ENCODE peak calls at places on chromosomes 3 and 15, in ten cellular contexts. One of them, this sample, is unnamed.
A peak's percentile ranks its signal among the peaks of the same experiment; 100 is the strongest.

GRCh38 chr3:193509103-193509965 is 45.4 kb downstream of the ATP13A4 start:
- DNase-seq in AG09309: no peak
- DNase-seq in Panc1: no peak
- DNase-seq in mucosa of descending colon: no peak
- DNase-seq in GDM1: no peak
- DNase-seq in M059J: no peak
- DNase-seq in cardiac muscle cell: no peak
- DNase-seq in fibroblast of pulmonary artery: no peak
- DNase-seq in cardiac septum: no peak
- DNase-seq in amniotic stem cell: no peak
- DNase-seq in this sample: peak; percentile 12

GRCh38 chr3:50642382-50642781 is 25.4 kb downstream of the MAPKAPK3 start:
- DNase-seq in AG09309: no peak
- DNase-seq in mucosa of descending colon: no peak
- DNase-seq in Panc1: no peak
- DNase-seq in amniotic stem cell: no peak
- DNase-seq in M059J: no peak
- DNase-seq in fibroblast of pulmonary artery: no peak
- DNase-seq in cardiac septum: no peak
- DNase-seq in GDM1: no peak
- DNase-seq in cardiac muscle cell: no peak
- DNase-seq in this sample: no peak

GRCh38 chr3:174199696-174200095 is 659.4 kb upstream of the NAALADL2 start:
- DNase-seq in mucosa of descending colon: no peak
- DNase-seq in Panc1: no peak
- DNase-seq in GDM1: no peak
- DNase-seq in M059J: no peak
- DNase-seq in AG09309: no peak
- DNase-seq in amniotic stem cell: no peak
- DNase-seq in cardiac septum: no peak
- DNase-seq in cardiac muscle cell: no peak
- DNase-seq in fibroblast of pulmonary artery: no peak
- DNase-seq in this sample: no peak

GRCh38 chr3:131142580-131142979 is 115.9 kb downstream of the NEK11 start:
- DNase-seq in fibroblast of pulmonary artery: peak; percentile 25
- DNase-seq in cardiac septum: no peak
- DNase-seq in AG09309: no peak
- DNase-seq in GDM1: no peak
- DNase-seq in cardiac muscle cell: peak; percentile 25
- DNase-seq in amniotic stem cell: no peak
- DNase-seq in Panc1: no peak
- DNase-seq in mucosa of descending colon: no peak
- DNase-seq in M059J: no peak
- DNase-seq in this sample: no peak

GRCh38 chr3:142595581-142595950 is 627 bp upstream of the PLS1 start:
- DNase-seq in Panc1: no peak
- DNase-seq in M059J: peak; percentile 96
- DNase-seq in GDM1: no peak
- DNase-seq in fibroblast of pulmonary artery: peak; percentile 79
- DNase-seq in cardiac muscle cell: peak; percentile 78
- DNase-seq in mucosa of descending colon: no peak
- DNase-seq in AG09309: peak; percentile 28
- DNase-seq in cardiac septum: no peak
- DNase-seq in amniotic stem cell: peak; percentile 62
- DNase-seq in this sample: peak; percentile 98

GRCh38 chr3:138975366-138975765 is 28.3 kb downstream of the FOXL2NB start:
- DNase-seq in GDM1: no peak
- DNase-seq in cardiac septum: peak; percentile 14
- DNase-seq in AG09309: no peak
- DNase-seq in M059J: no peak
- DNase-seq in fibroblast of pulmonary artery: no peak
- DNase-seq in Panc1: no peak
- DNase-seq in mucosa of descending colon: no peak
- DNase-seq in amniotic stem cell: no peak
- DNase-seq in cardiac muscle cell: no peak
- DNase-seq in this sample: no peak

GRCh38 chr15:74431645-74432044 is 2.1 kb downstream of the SEMA7A start:
- DNase-seq in fibroblast of pulmonary artery: no peak
- DNase-seq in GDM1: no peak
- DNase-seq in cardiac muscle cell: no peak
- DNase-seq in M059J: no peak
- DNase-seq in mucosa of descending colon: no peak
- DNase-seq in Panc1: no peak
- DNase-seq in amniotic stem cell: no peak
- DNase-seq in AG09309: no peak
- DNase-seq in cardiac septum: no peak
- DNase-seq in this sample: no peak

GRCh38 chr3:65004795-65005295 is 317.0 kb upstream of the ADAMTS9 start:
- DNase-seq in fibroblast of pulmonary artery: no peak
- DNase-seq in GDM1: no peak
- DNase-seq in mucosa of descending colon: no peak
- DNase-seq in cardiac septum: no peak
- DNase-seq in AG09309: no peak
- DNase-seq in amniotic stem cell: no peak
- DNase-seq in cardiac muscle cell: no peak
- DNase-seq in Panc1: no peak
- DNase-seq in M059J: no peak
- DNase-seq in this sample: no peak

GRCh38 chr3:134801204-134801958 is 6.3 kb downstream of the EPHB1 start:
- DNase-seq in GDM1: no peak
- DNase-seq in cardiac septum: no peak
- DNase-seq in AG09309: no peak
- DNase-seq in amniotic stem cell: no peak
- DNase-seq in cardiac muscle cell: no peak
- DNase-seq in M059J: no peak
- DNase-seq in mucosa of descending colon: no peak
- DNase-seq in Panc1: no peak
- DNase-seq in fibroblast of pulmonary artery: no peak
- DNase-seq in this sample: no peak

GRCh38 chr3:36701903-36702374 is 62.4 kb downstream of the DCLK3 start:
- DNase-seq in cardiac septum: no peak
- DNase-seq in M059J: peak; percentile 82
- DNase-seq in GDM1: no peak
- DNase-seq in AG09309: peak; percentile 58
- DNase-seq in amniotic stem cell: no peak
- DNase-seq in fibroblast of pulmonary artery: peak; percentile 74
- DNase-seq in Panc1: peak; percentile 24
- DNase-seq in cardiac muscle cell: peak; percentile 52
- DNase-seq in mucosa of descending colon: no peak
- DNase-seq in this sample: peak; percentile 36

GRCh38 chr15:78234515-78235040 is at the start of gene ACSBG1:
- DNase-seq in AG09309: no peak
- DNase-seq in Panc1: no peak
- DNase-seq in M059J: no peak
- DNase-seq in mucosa of descending colon: no peak
- DNase-seq in cardiac muscle cell: no peak
- DNase-seq in amniotic stem cell: no peak
- DNase-seq in cardiac septum: no peak
- DNase-seq in fibroblast of pulmonary artery: no peak
- DNase-seq in GDM1: no peak
- DNase-seq in this sample: no peak

GRCh38 chr3:126035362-126036050 is 48.4 kb downstream of the SLC41A3 start:
- DNase-seq in cardiac septum: peak; percentile 51
- DNase-seq in fibroblast of pulmonary artery: no peak
- DNase-seq in mucosa of descending colon: no peak
- DNase-seq in amniotic stem cell: no peak
- DNase-seq in M059J: no peak
- DNase-seq in GDM1: no peak
- DNase-seq in AG09309: no peak
- DNase-seq in Panc1: no peak
- DNase-seq in cardiac muscle cell: no peak
- DNase-seq in this sample: no peak

GRCh38 chr3:45035441-45036301 is 9.6 kb downstream of the CLEC3B start:
- DNase-seq in cardiac muscle cell: peak; percentile 46
- DNase-seq in fibroblast of pulmonary artery: no peak
- DNase-seq in cardiac septum: peak; percentile 79
- DNase-seq in AG09309: no peak
- DNase-seq in amniotic stem cell: no peak
- DNase-seq in M059J: no peak
- DNase-seq in mucosa of descending colon: peak; percentile 57
- DNase-seq in Panc1: no peak
- DNase-seq in GDM1: no peak
- DNase-seq in this sample: no peak

GRCh38 chr3:42755681-42756578 is 17.1 kb downstream of the CCDC13 start:
- DNase-seq in cardiac muscle cell: peak; percentile 49
- DNase-seq in mucosa of descending colon: no peak
- DNase-seq in cardiac septum: no peak
- DNase-seq in Panc1: no peak
- DNase-seq in amniotic stem cell: no peak
- DNase-seq in AG09309: no peak
- DNase-seq in M059J: no peak
- DNase-seq in fibroblast of pulmonary artery: peak; percentile 46
- DNase-seq in GDM1: no peak
- DNase-seq in this sample: no peak

GRCh38 chr15:68206711-68207151 is 1.6 kb upstream of the CALML4 start:
- DNase-seq in GDM1: no peak
- DNase-seq in mucosa of descending colon: peak; percentile 30
- DNase-seq in cardiac muscle cell: no peak
- DNase-seq in Panc1: no peak
- DNase-seq in fibroblast of pulmonary artery: no peak
- DNase-seq in AG09309: no peak
- DNase-seq in amniotic stem cell: no peak
- DNase-seq in cardiac septum: no peak
- DNase-seq in M059J: no peak
- DNase-seq in this sample: no peak